ENCODE peak calls at places on chromosomes 5 and 9, in ten cellular contexts. One of them, this sample, is unnamed.

GRCh38 chr9:128383791-128384190 is 12.6 kb downstream of the URM1 start:
- DNase-seq in bronchial epithelial cell: no peak
- DNase-seq in mesothelial cell of epicardium: no peak
- DNase-seq in activated gamma-delta T cell treated with Interleukin-2 at 50 U/mL for 16 hours: no peak
- DNase-seq in iPS-NIHi11: no peak
- DNase-seq in stimulated activated naive CD4-positive, alpha-beta T cell: no peak
- DNase-seq in SK-N-DZ: no peak
- DNase-seq in NCI-H1092 treated with DMSO at 0.1 percent for 48 hours: peak; percentile 35
- DNase-seq in stimulated activated CD4-positive, alpha-beta T cell treated with anti-CD3 and anti-CD28 coated beads, Interleukin-15, amount 100 ng/mL, for 1 hour: no peak
- DNase-seq in PC-3: no peak
- DNase-seq in this sample: no peak

GRCh38 chr5:58775699-58776098 is 192.8 kb downstream of the RAB3C start:
- DNase-seq in bronchial epithelial cell: no peak
- DNase-seq in mesothelial cell of epicardium: no peak
- DNase-seq in activated gamma-delta T cell treated with Interleukin-2 at 50 U/mL for 16 hours: no peak
- DNase-seq in iPS-NIHi11: no peak
- DNase-seq in stimulated activated naive CD4-positive, alpha-beta T cell: no peak
- DNase-seq in SK-N-DZ: no peak
- DNase-seq in NCI-H1092 treated with DMSO at 0.1 percent for 48 hours: no peak
- DNase-seq in stimulated activated CD4-positive, alpha-beta T cell treated with anti-CD3 and anti-CD28 coated beads, Interleukin-15, amount 100 ng/mL, for 1 hour: no peak
- DNase-seq in PC-3: no peak
- DNase-seq in this sample: no peak

GRCh38 chr5:7763621-7764072 is 87.3 kb downstream of the CFAP90 start:
- DNase-seq in bronchial epithelial cell: no peak
- DNase-seq in mesothelial cell of epicardium: no peak
- DNase-seq in activated gamma-delta T cell treated with Interleukin-2 at 50 U/mL for 16 hours: no peak
- DNase-seq in iPS-NIHi11: no peak
- DNase-seq in stimulated activated naive CD4-positive, alpha-beta T cell: no peak
- DNase-seq in SK-N-DZ: no peak
- DNase-seq in NCI-H1092 treated with DMSO at 0.1 percent for 48 hours: peak; percentile 69
- DNase-seq in stimulated activated CD4-positive, alpha-beta T cell treated with anti-CD3 and anti-CD28 coated beads, Interleukin-15, amount 100 ng/mL, for 1 hour: no peak
- DNase-seq in PC-3: no peak
- DNase-seq in this sample: no peak

GRCh38 chr5:87113848-87114247 is 153.8 kb upstream of the RASA1 start:
- DNase-seq in bronchial epithelial cell: peak; percentile 92
- DNase-seq in mesothelial cell of epicardium: no peak
- DNase-seq in activated gamma-delta T cell treated with Interleukin-2 at 50 U/mL for 16 hours: no peak
- DNase-seq in iPS-NIHi11: no peak
- DNase-seq in stimulated activated naive CD4-positive, alpha-beta T cell: no peak
- DNase-seq in SK-N-DZ: no peak
- DNase-seq in NCI-H1092 treated with DMSO at 0.1 percent for 48 hours: no peak
- DNase-seq in stimulated activated CD4-positive, alpha-beta T cell treated with anti-CD3 and anti-CD28 coated beads, Interleukin-15, amount 100 ng/mL, for 1 hour: no peak
- DNase-seq in PC-3: peak; percentile 89
- DNase-seq in this sample: peak; percentile 59

GRCh38 chr5:135127604-135128240 is 93.7 kb upstream of the PITX1 start:
- DNase-seq in bronchial epithelial cell: peak; percentile 92
- DNase-seq in mesothelial cell of epicardium: no peak
- DNase-seq in activated gamma-delta T cell treated with Interleukin-2 at 50 U/mL for 16 hours: no peak
- DNase-seq in iPS-NIHi11: no peak
- DNase-seq in stimulated activated naive CD4-positive, alpha-beta T cell: no peak
- DNase-seq in SK-N-DZ: no peak
- DNase-seq in NCI-H1092 treated with DMSO at 0.1 percent for 48 hours: no peak
- DNase-seq in stimulated activated CD4-positive, alpha-beta T cell treated with anti-CD3 and anti-CD28 coated beads, Interleukin-15, amount 100 ng/mL, for 1 hour: no peak
- DNase-seq in PC-3: peak; percentile 87
- DNase-seq in this sample: no peak

GRCh38 chr5:52794519-52794918 is 6.8 kb downstream of the ITGA1 start:
- DNase-seq in bronchial epithelial cell: peak; percentile 56
- DNase-seq in mesothelial cell of epicardium: no peak
- DNase-seq in activated gamma-delta T cell treated with Interleukin-2 at 50 U/mL for 16 hours: no peak
- DNase-seq in iPS-NIHi11: no peak
- DNase-seq in stimulated activated naive CD4-positive, alpha-beta T cell: no peak
- DNase-seq in SK-N-DZ: no peak
- DNase-seq in NCI-H1092 treated with DMSO at 0.1 percent for 48 hours: no peak
- DNase-seq in stimulated activated CD4-positive, alpha-beta T cell treated with anti-CD3 and anti-CD28 coated beads, Interleukin-15, amount 100 ng/mL, for 1 hour: no peak
- DNase-seq in PC-3: no peak
- DNase-seq in this sample: no peak

GRCh38 chr5:148125641-148126040 is 42.7 kb upstream of the SPINK14 start:
- DNase-seq in bronchial epithelial cell: peak; percentile 47
- DNase-seq in mesothelial cell of epicardium: no peak
- DNase-seq in activated gamma-delta T cell treated with Interleukin-2 at 50 U/mL for 16 hours: no peak
- DNase-seq in iPS-NIHi11: peak; percentile 15
- DNase-seq in stimulated activated naive CD4-positive, alpha-beta T cell: no peak
- DNase-seq in SK-N-DZ: no peak
- DNase-seq in NCI-H1092 treated with DMSO at 0.1 percent for 48 hours: no peak
- DNase-seq in stimulated activated CD4-positive, alpha-beta T cell treated with anti-CD3 and anti-CD28 coated beads, Interleukin-15, amount 100 ng/mL, for 1 hour: no peak
- DNase-seq in PC-3: peak; percentile 60
- DNase-seq in this sample: no peak

GRCh38 chr5:168409601-168410458 is 76.4 kb upstream of the RARS1 start:
- DNase-seq in bronchial epithelial cell: peak; percentile 44
- DNase-seq in mesothelial cell of epicardium: no peak
- DNase-seq in activated gamma-delta T cell treated with Interleukin-2 at 50 U/mL for 16 hours: peak; percentile 9
- DNase-seq in iPS-NIHi11: no peak
- DNase-seq in stimulated activated naive CD4-positive, alpha-beta T cell: no peak
- DNase-seq in SK-N-DZ: no peak
- DNase-seq in NCI-H1092 treated with DMSO at 0.1 percent for 48 hours: no peak
- DNase-seq in stimulated activated CD4-positive, alpha-beta T cell treated with anti-CD3 and anti-CD28 coated beads, Interleukin-15, amount 100 ng/mL, for 1 hour: no peak
- DNase-seq in PC-3: peak; percentile 62
- DNase-seq in this sample: no peak

GRCh38 chr9:104798209-104798995 is 34.5 kb downstream of the NIPSNAP3B start:
- DNase-seq in bronchial epithelial cell: no peak
- DNase-seq in mesothelial cell of epicardium: no peak
- DNase-seq in activated gamma-delta T cell treated with Interleukin-2 at 50 U/mL for 16 hours: no peak
- DNase-seq in iPS-NIHi11: no peak
- DNase-seq in stimulated activated naive CD4-positive, alpha-beta T cell: no peak
- DNase-seq in SK-N-DZ: peak; percentile 89
- DNase-seq in NCI-H1092 treated with DMSO at 0.1 percent for 48 hours: no peak
- DNase-seq in stimulated activated CD4-positive, alpha-beta T cell treated with anti-CD3 and anti-CD28 coated beads, Interleukin-15, amount 100 ng/mL, for 1 hour: no peak
- DNase-seq in PC-3: no peak
- DNase-seq in this sample: no peak

GRCh38 chr5:142770650-142771609 is 753 bp downstream of the ARHGAP26 start:
- DNase-seq in bronchial epithelial cell: peak; percentile 52
- DNase-seq in mesothelial cell of epicardium: peak; percentile 64
- DNase-seq in activated gamma-delta T cell treated with Interleukin-2 at 50 U/mL for 16 hours: peak; percentile 54
- DNase-seq in iPS-NIHi11: peak; percentile 43
- DNase-seq in stimulated activated naive CD4-positive, alpha-beta T cell: peak; percentile 74
- DNase-seq in SK-N-DZ: peak; percentile 52
- DNase-seq in NCI-H1092 treated with DMSO at 0.1 percent for 48 hours: peak; percentile 50
- DNase-seq in stimulated activated CD4-positive, alpha-beta T cell treated with anti-CD3 and anti-CD28 coated beads, Interleukin-15, amount 100 ng/mL, for 1 hour: peak; percentile 28
- DNase-seq in PC-3: peak; percentile 49
- DNase-seq in this sample: no peak

GRCh38 chr9:125074976-125075375 is 68.4 kb downstream of the SCAI start:
- DNase-seq in bronchial epithelial cell: no peak
- DNase-seq in mesothelial cell of epicardium: no peak
- DNase-seq in activated gamma-delta T cell treated with Interleukin-2 at 50 U/mL for 16 hours: no peak
- DNase-seq in iPS-NIHi11: no peak
- DNase-seq in stimulated activated naive CD4-positive, alpha-beta T cell: no peak
- DNase-seq in SK-N-DZ: no peak
- DNase-seq in NCI-H1092 treated with DMSO at 0.1 percent for 48 hours: no peak
- DNase-seq in stimulated activated CD4-positive, alpha-beta T cell treated with anti-CD3 and anti-CD28 coated beads, Interleukin-15, amount 100 ng/mL, for 1 hour: no peak
- DNase-seq in PC-3: no peak
- DNase-seq in this sample: no peak

GRCh38 chr5:93990504-93991085 is 249.2 kb upstream of the POU5F2 start:
- DNase-seq in bronchial epithelial cell: no peak
- DNase-seq in mesothelial cell of epicardium: no peak
- DNase-seq in activated gamma-delta T cell treated with Interleukin-2 at 50 U/mL for 16 hours: no peak
- DNase-seq in iPS-NIHi11: no peak
- DNase-seq in stimulated activated naive CD4-positive, alpha-beta T cell: no peak
- DNase-seq in SK-N-DZ: peak; percentile 13
- DNase-seq in NCI-H1092 treated with DMSO at 0.1 percent for 48 hours: no peak
- DNase-seq in stimulated activated CD4-positive, alpha-beta T cell treated with anti-CD3 and anti-CD28 coated beads, Interleukin-15, amount 100 ng/mL, for 1 hour: no peak
- DNase-seq in PC-3: no peak
- DNase-seq in this sample: no peak

GRCh38 chr5:3345195-3345594 is 250.4 kb upstream of the IRX1 start:
- DNase-seq in bronchial epithelial cell: no peak
- DNase-seq in mesothelial cell of epicardium: no peak
- DNase-seq in activated gamma-delta T cell treated with Interleukin-2 at 50 U/mL for 16 hours: no peak
- DNase-seq in iPS-NIHi11: no peak
- DNase-seq in stimulated activated naive CD4-positive, alpha-beta T cell: no peak
- DNase-seq in SK-N-DZ: no peak
- DNase-seq in NCI-H1092 treated with DMSO at 0.1 percent for 48 hours: no peak
- DNase-seq in stimulated activated CD4-positive, alpha-beta T cell treated with anti-CD3 and anti-CD28 coated beads, Interleukin-15, amount 100 ng/mL, for 1 hour: no peak
- DNase-seq in PC-3: no peak
- DNase-seq in this sample: no peak

GRCh38 chr5:150600951-150601773 is 39.3 kb upstream of the SYNPO start:
- DNase-seq in bronchial epithelial cell: peak; percentile 64
- DNase-seq in mesothelial cell of epicardium: no peak
- DNase-seq in activated gamma-delta T cell treated with Interleukin-2 at 50 U/mL for 16 hours: no peak
- DNase-seq in iPS-NIHi11: no peak
- DNase-seq in stimulated activated naive CD4-positive, alpha-beta T cell: no peak
- DNase-seq in SK-N-DZ: peak; percentile 17
- DNase-seq in NCI-H1092 treated with DMSO at 0.1 percent for 48 hours: no peak
- DNase-seq in stimulated activated CD4-positive, alpha-beta T cell treated with anti-CD3 and anti-CD28 coated beads, Interleukin-15, amount 100 ng/mL, for 1 hour: no peak
- DNase-seq in PC-3: no peak
- DNase-seq in this sample: no peak

GRCh38 chr9:83526221-83526620 is 12.0 kb downstream of the FRMD3 start:
- DNase-seq in bronchial epithelial cell: no peak
- DNase-seq in mesothelial cell of epicardium: no peak
- DNase-seq in activated gamma-delta T cell treated with Interleukin-2 at 50 U/mL for 16 hours: no peak
- DNase-seq in iPS-NIHi11: no peak
- DNase-seq in stimulated activated naive CD4-positive, alpha-beta T cell: no peak
- DNase-seq in SK-N-DZ: no peak
- DNase-seq in NCI-H1092 treated with DMSO at 0.1 percent for 48 hours: no peak
- DNase-seq in stimulated activated CD4-positive, alpha-beta T cell treated with anti-CD3 and anti-CD28 coated beads, Interleukin-15, amount 100 ng/mL, for 1 hour: no peak
- DNase-seq in PC-3: no peak
- DNase-seq in this sample: no peak

GRCh38 chr5:154618696-154619095 is 136.5 kb upstream of the LARP1 start:
- DNase-seq in bronchial epithelial cell: peak; percentile 49
- DNase-seq in mesothelial cell of epicardium: no peak
- DNase-seq in activated gamma-delta T cell treated with Interleukin-2 at 50 U/mL for 16 hours: no peak
- DNase-seq in iPS-NIHi11: no peak
- DNase-seq in stimulated activated naive CD4-positive, alpha-beta T cell: no peak
- DNase-seq in SK-N-DZ: no peak
- DNase-seq in NCI-H1092 treated with DMSO at 0.1 percent for 48 hours: no peak
- DNase-seq in stimulated activated CD4-positive, alpha-beta T cell treated with anti-CD3 and anti-CD28 coated beads, Interleukin-15, amount 100 ng/mL, for 1 hour: no peak
- DNase-seq in PC-3: no peak
- DNase-seq in this sample: no peak

GRCh38 chr5:154370119-154370518 is 75.7 kb upstream of the SAP30L start:
- DNase-seq in bronchial epithelial cell: no peak
- DNase-seq in mesothelial cell of epicardium: no peak
- DNase-seq in activated gamma-delta T cell treated with Interleukin-2 at 50 U/mL for 16 hours: no peak
- DNase-seq in iPS-NIHi11: peak; percentile 34
- DNase-seq in stimulated activated naive CD4-positive, alpha-beta T cell: no peak
- DNase-seq in SK-N-DZ: no peak
- DNase-seq in NCI-H1092 treated with DMSO at 0.1 percent for 48 hours: no peak
- DNase-seq in stimulated activated CD4-positive, alpha-beta T cell treated with anti-CD3 and anti-CD28 coated beads, Interleukin-15, amount 100 ng/mL, for 1 hour: no peak
- DNase-seq in PC-3: peak; percentile 27
- DNase-seq in this sample: no peak

GRCh38 chr5:176373100-176373818 is 8.0 kb downstream of the ARL10 start:
- DNase-seq in bronchial epithelial cell: no peak
- DNase-seq in mesothelial cell of epicardium: no peak
- DNase-seq in activated gamma-delta T cell treated with Interleukin-2 at 50 U/mL for 16 hours: no peak
- DNase-seq in iPS-NIHi11: no peak
- DNase-seq in stimulated activated naive CD4-positive, alpha-beta T cell: no peak
- DNase-seq in SK-N-DZ: no peak
- DNase-seq in NCI-H1092 treated with DMSO at 0.1 percent for 48 hours: no peak
- DNase-seq in stimulated activated CD4-positive, alpha-beta T cell treated with anti-CD3 and anti-CD28 coated beads, Interleukin-15, amount 100 ng/mL, for 1 hour: no peak
- DNase-seq in PC-3: no peak
- DNase-seq in this sample: no peak